ENCODE peak calls at places on chromosomes 11 and 22, in four cellular contexts. B is fibroblast of the aortic adventitia; W is stimulated activated CD4-positive, alpha-beta T cell treated with anti-CD3 and anti-CD28 coated beads, Interleukin-2, amount 100 ng/mL, for 48 hours; M is thoracic aorta. J is an unnamed sample.

GRCh38 chr11:128522943-128523518 is 64.3 kb downstream of the ETS1 start:
- DNase-seq in M (no peak), W (peak; percentile 49), B (no peak), J (peak; percentile 70)

GRCh38 chr11:103234974-103235373 is 125.7 kb downstream of the DYNC2H1 start:
- DNase-seq in B (peak; percentile 74), W (no peak), M (no peak), J (no peak)

GRCh38 chr11:11461473-11461872 is 108.4 kb upstream of the CSNK2A3 start:
- DNase-seq in M (no peak), W (no peak), B (no peak), J (no peak)

GRCh38 chr22:31221084-31221483 is 9.0 kb downstream of the LIMK2 start:
- DNase-seq in B (no peak), M (no peak), W (no peak), J (no peak)

GRCh38 chr11:75031771-75032549 is 43.2 kb downstream of the NEU3 start:
- DNase-seq in M (no peak), B (peak; percentile 72), W (peak; percentile 71), J (peak; percentile 28)

GRCh38 chr11:129728571-129728970 is 87.1 kb upstream of the TMEM45B start:
- DNase-seq in M (no peak), W (no peak), B (no peak), J (no peak)

GRCh38 chr11:102446606-102447005 is 6.0 kb downstream of the TMEM123 start:
- DNase-seq in M (no peak), B (peak; percentile 55), W (no peak), J (no peak)

GRCh38 chr11:44840526-44840925 is 110.2 kb downstream of the TP53I11 start:
- DNase-seq in W (no peak), B (no peak), M (no peak), J (no peak)

GRCh38 chr22:36221799-36222751 is 17.3 kb downstream of the APOL2 start:
- DNase-seq in B (peak; percentile 68), W (peak; percentile 50), M (no peak), J (peak; percentile 25)

GRCh38 chr11:123166095-123166559 is 28.9 kb downstream of the CLMP start:
- DNase-seq in B (peak; percentile 74), W (peak; percentile 16), M (no peak), J (no peak)

GRCh38 chr11:96267490-96268010 is 75.4 kb downstream of the MAML2 start:
- DNase-seq in B (no peak), W (peak; percentile 23), M (no peak), J (peak; percentile 37)

GRCh38 chr11:110979696-110980095 is 265.8 kb upstream of the POU2AF2 start:
- DNase-seq in B (peak; percentile 52), W (no peak), M (no peak), J (no peak)